ENCODE peak calls at places on chromosome 16, in ten cellular contexts. One of them, this sample, is unnamed.

GRCh38 chr16:59654455-59654854 is 920.3 kb upstream of the GOT2 start:
- DNase-seq in tibial nerve: no peak
- DNase-seq in effector memory CD4-positive, alpha-beta T cell: no peak
- DNase-seq in fibroblast of the aortic adventitia: no peak
- DNase-seq in nephron progenitor cell: no peak
- DNase-seq in anterior cingulate cortex: no peak
- DNase-seq in cardiac fibroblast: no peak
- DNase-seq in psoas muscle: no peak
- DNase-seq in A549: no peak
- DNase-seq in activated CD4-positive, alpha-beta T cell treated with anti-CD3 and anti-CD28 coated beads for 1 hour: no peak
- DNase-seq in this sample: no peak

GRCh38 chr16:30670072-30670824 is 12.0 kb downstream of the FBRS start:
- DNase-seq in tibial nerve: no peak
- DNase-seq in nephron progenitor cell: no peak
- DNase-seq in activated CD4-positive, alpha-beta T cell treated with anti-CD3 and anti-CD28 coated beads for 1 hour: no peak
- DNase-seq in effector memory CD4-positive, alpha-beta T cell: no peak
- DNase-seq in psoas muscle: no peak
- DNase-seq in A549: no peak
- DNase-seq in cardiac fibroblast: no peak
- DNase-seq in anterior cingulate cortex: no peak
- DNase-seq in fibroblast of the aortic adventitia: no peak
- DNase-seq in this sample: no peak

GRCh38 chr16:58148099-58148498 is 18.9 kb upstream of the CFAP20 start:
- DNase-seq in cardiac fibroblast: no peak
- DNase-seq in A549: no peak
- DNase-seq in tibial nerve: no peak
- DNase-seq in psoas muscle: no peak
- DNase-seq in fibroblast of the aortic adventitia: no peak
- DNase-seq in anterior cingulate cortex: no peak
- DNase-seq in effector memory CD4-positive, alpha-beta T cell: no peak
- DNase-seq in activated CD4-positive, alpha-beta T cell treated with anti-CD3 and anti-CD28 coated beads for 1 hour: no peak
- DNase-seq in nephron progenitor cell: no peak
- DNase-seq in this sample: no peak

GRCh38 chr16:69561901-69562300 is 3.9 kb upstream of the NFAT5 start:
- DNase-seq in effector memory CD4-positive, alpha-beta T cell: no peak
- DNase-seq in anterior cingulate cortex: no peak
- DNase-seq in A549: no peak
- DNase-seq in tibial nerve: no peak
- DNase-seq in psoas muscle: no peak
- DNase-seq in fibroblast of the aortic adventitia: no peak
- DNase-seq in cardiac fibroblast: no peak
- DNase-seq in activated CD4-positive, alpha-beta T cell treated with anti-CD3 and anti-CD28 coated beads for 1 hour: no peak
- DNase-seq in nephron progenitor cell: no peak
- DNase-seq in this sample: no peak

GRCh38 chr16:66462912-66463311 is 35.8 kb downstream of the BEAN1 start:
- DNase-seq in psoas muscle: no peak
- DNase-seq in cardiac fibroblast: peak; percentile 37
- DNase-seq in activated CD4-positive, alpha-beta T cell treated with anti-CD3 and anti-CD28 coated beads for 1 hour: no peak
- DNase-seq in nephron progenitor cell: no peak
- DNase-seq in effector memory CD4-positive, alpha-beta T cell: no peak
- DNase-seq in A549: no peak
- DNase-seq in fibroblast of the aortic adventitia: no peak
- DNase-seq in tibial nerve: no peak
- DNase-seq in anterior cingulate cortex: no peak
- DNase-seq in this sample: no peak

GRCh38 chr16:81397058-81397878 is 47.3 kb upstream of the CMIP start:
- DNase-seq in effector memory CD4-positive, alpha-beta T cell: no peak
- DNase-seq in psoas muscle: no peak
- DNase-seq in anterior cingulate cortex: no peak
- DNase-seq in activated CD4-positive, alpha-beta T cell treated with anti-CD3 and anti-CD28 coated beads for 1 hour: no peak
- DNase-seq in tibial nerve: no peak
- DNase-seq in nephron progenitor cell: no peak
- DNase-seq in fibroblast of the aortic adventitia: no peak
- DNase-seq in cardiac fibroblast: no peak
- DNase-seq in A549: no peak
- DNase-seq in this sample: no peak

GRCh38 chr16:11101695-11102522 is 154.1 kb downstream of the SOCS1 start:
- DNase-seq in nephron progenitor cell: no peak
- DNase-seq in anterior cingulate cortex: no peak
- DNase-seq in psoas muscle: no peak
- DNase-seq in effector memory CD4-positive, alpha-beta T cell: no peak
- DNase-seq in A549: no peak
- DNase-seq in fibroblast of the aortic adventitia: peak; percentile 92
- DNase-seq in activated CD4-positive, alpha-beta T cell treated with anti-CD3 and anti-CD28 coated beads for 1 hour: no peak
- DNase-seq in cardiac fibroblast: peak; percentile 64
- DNase-seq in tibial nerve: no peak
- DNase-seq in this sample: no peak

GRCh38 chr16:57486858-57487834 is 853 bp upstream of the DOK4 start:
- DNase-seq in psoas muscle: no peak
- DNase-seq in activated CD4-positive, alpha-beta T cell treated with anti-CD3 and anti-CD28 coated beads for 1 hour: no peak
- DNase-seq in cardiac fibroblast: no peak
- DNase-seq in nephron progenitor cell: no peak
- DNase-seq in fibroblast of the aortic adventitia: no peak
- DNase-seq in A549: no peak
- DNase-seq in tibial nerve: no peak
- DNase-seq in anterior cingulate cortex: no peak
- DNase-seq in effector memory CD4-positive, alpha-beta T cell: no peak
- DNase-seq in this sample: no peak

GRCh38 chr16:3536271-3536671 is 35.5 kb downstream of the CLUAP1 start:
- DNase-seq in effector memory CD4-positive, alpha-beta T cell: no peak
- DNase-seq in activated CD4-positive, alpha-beta T cell treated with anti-CD3 and anti-CD28 coated beads for 1 hour: no peak
- DNase-seq in anterior cingulate cortex: no peak
- DNase-seq in A549: no peak
- DNase-seq in tibial nerve: no peak
- DNase-seq in cardiac fibroblast: peak; percentile 47
- DNase-seq in fibroblast of the aortic adventitia: peak; percentile 80
- DNase-seq in psoas muscle: no peak
- DNase-seq in nephron progenitor cell: no peak
- DNase-seq in this sample: no peak

GRCh38 chr16:85550422-85551318 is 62.5 kb upstream of the GSE1 start:
- DNase-seq in nephron progenitor cell: no peak
- DNase-seq in fibroblast of the aortic adventitia: no peak
- DNase-seq in anterior cingulate cortex: no peak
- DNase-seq in A549: no peak
- DNase-seq in cardiac fibroblast: no peak
- DNase-seq in activated CD4-positive, alpha-beta T cell treated with anti-CD3 and anti-CD28 coated beads for 1 hour: no peak
- DNase-seq in tibial nerve: no peak
- DNase-seq in effector memory CD4-positive, alpha-beta T cell: no peak
- DNase-seq in psoas muscle: no peak
- DNase-seq in this sample: no peak

GRCh38 chr16:23194497-23195221 is 12.1 kb downstream of the SCNN1G start:
- DNase-seq in tibial nerve: no peak
- DNase-seq in psoas muscle: no peak
- DNase-seq in fibroblast of the aortic adventitia: no peak
- DNase-seq in cardiac fibroblast: no peak
- DNase-seq in activated CD4-positive, alpha-beta T cell treated with anti-CD3 and anti-CD28 coated beads for 1 hour: no peak
- DNase-seq in nephron progenitor cell: no peak
- DNase-seq in anterior cingulate cortex: no peak
- DNase-seq in A549: no peak
- DNase-seq in effector memory CD4-positive, alpha-beta T cell: no peak
- DNase-seq in this sample: no peak